ENCODE peak calls at places on chromosomes 13 and 19, in six cellular contexts. One of them, this sample, is unnamed.

GRCh38 chr13:98476106-98476505 is 100.8 kb downstream of the STK24 start:
- ATAC-seq in A549: no peak
- ATAC-seq in upper lobe of left lung: no peak
- ATAC-seq in HepG2: no peak
- ATAC-seq in GM12878: peak
- ATAC-seq in K562: no peak
- ATAC-seq in this sample: no peak

GRCh38 chr13:75763511-75763910 is 127.4 kb downstream of the LMO7 start:
- ATAC-seq in A549: no peak
- ATAC-seq in upper lobe of left lung: no peak
- ATAC-seq in HepG2: no peak
- ATAC-seq in GM12878: no peak
- ATAC-seq in K562: no peak
- ATAC-seq in this sample: no peak

GRCh38 chr13:110374644-110375370 is 67.7 kb downstream of the COL4A2 start:
- ATAC-seq in A549: no peak
- ATAC-seq in upper lobe of left lung: no peak
- ATAC-seq in HepG2: no peak
- ATAC-seq in GM12878: no peak
- ATAC-seq in K562: no peak
- ATAC-seq in this sample: no peak

GRCh38 chr13:52945348-52945747 is 83.3 kb upstream of the OLFM4 start:
- ATAC-seq in A549: no peak
- ATAC-seq in upper lobe of left lung: no peak
- ATAC-seq in HepG2: no peak
- ATAC-seq in GM12878: no peak
- ATAC-seq in K562: no peak
- ATAC-seq in this sample: no peak

GRCh38 chr19:8224394-8225145 is 15.4 kb downstream of the CERS4 start:
- ATAC-seq in A549: no peak
- ATAC-seq in upper lobe of left lung: no peak
- ATAC-seq in HepG2: peak
- ATAC-seq in GM12878: no peak
- ATAC-seq in K562: peak
- ATAC-seq in this sample: peak

GRCh38 chr13:46289260-46289955 is 77.7 kb downstream of the LRRC63 start:
- ATAC-seq in A549: no peak
- ATAC-seq in upper lobe of left lung: no peak
- ATAC-seq in HepG2: no peak
- ATAC-seq in GM12878: peak
- ATAC-seq in K562: no peak
- ATAC-seq in this sample: no peak

GRCh38 chr13:103273825-103274224 is 207.6 kb upstream of the SLC10A2 start:
- ATAC-seq in A549: no peak
- ATAC-seq in upper lobe of left lung: no peak
- ATAC-seq in HepG2: no peak
- ATAC-seq in GM12878: peak
- ATAC-seq in K562: no peak
- ATAC-seq in this sample: no peak

GRCh38 chr19:16208064-16208759 is 10.5 kb downstream of the AP1M1 start:
- ATAC-seq in A549: no peak
- ATAC-seq in upper lobe of left lung: no peak
- ATAC-seq in HepG2: no peak
- ATAC-seq in GM12878: no peak
- ATAC-seq in K562: no peak
- ATAC-seq in this sample: no peak

GRCh38 chr19:42942187-42942789 is 5.3 kb upstream of the PSG7 start:
- ATAC-seq in A549: peak
- ATAC-seq in upper lobe of left lung: no peak
- ATAC-seq in HepG2: no peak
- ATAC-seq in GM12878: no peak
- ATAC-seq in K562: no peak
- ATAC-seq in this sample: no peak

GRCh38 chr13:27673911-27674310 is 52.2 kb downstream of the POLR1D start:
- ATAC-seq in A549: no peak
- ATAC-seq in upper lobe of left lung: no peak
- ATAC-seq in HepG2: no peak
- ATAC-seq in GM12878: no peak
- ATAC-seq in K562: no peak
- ATAC-seq in this sample: no peak

GRCh38 chr13:39253774-39254173 is 215.5 kb downstream of the NHLRC3 start:
- ATAC-seq in A549: no peak
- ATAC-seq in upper lobe of left lung: no peak
- ATAC-seq in HepG2: no peak
- ATAC-seq in GM12878: no peak
- ATAC-seq in K562: no peak
- ATAC-seq in this sample: no peak

GRCh38 chr19:54341295-54341694 is 2.3 kb upstream of the LILRA4 start:
- ATAC-seq in A549: no peak
- ATAC-seq in upper lobe of left lung: no peak
- ATAC-seq in HepG2: peak
- ATAC-seq in GM12878: no peak
- ATAC-seq in K562: peak
- ATAC-seq in this sample: no peak

GRCh38 chr19:34678085-34678412 is 571 bp downstream of the ZNF302 start:
- ATAC-seq in A549: no peak
- ATAC-seq in upper lobe of left lung: no peak
- ATAC-seq in HepG2: no peak
- ATAC-seq in GM12878: no peak
- ATAC-seq in K562: no peak
- ATAC-seq in this sample: no peak

GRCh38 chr19:41626877-41627276 is at the start of gene CEACAM4:
- ATAC-seq in A549: no peak
- ATAC-seq in upper lobe of left lung: peak
- ATAC-seq in HepG2: no peak
- ATAC-seq in GM12878: no peak
- ATAC-seq in K562: no peak
- ATAC-seq in this sample: peak

GRCh38 chr13:46648166-46648607 is 95.2 kb downstream of the LRCH1 start:
- ATAC-seq in A549: no peak
- ATAC-seq in upper lobe of left lung: peak
- ATAC-seq in HepG2: peak
- ATAC-seq in GM12878: peak
- ATAC-seq in K562: peak
- ATAC-seq in this sample: peak

GRCh38 chr13:70297219-70297618 is 189.0 kb upstream of the KLHL1 start:
- ATAC-seq in A549: no peak
- ATAC-seq in upper lobe of left lung: no peak
- ATAC-seq in HepG2: no peak
- ATAC-seq in GM12878: no peak
- ATAC-seq in K562: no peak
- ATAC-seq in this sample: no peak

GRCh38 chr13:23268441-23268840 is 87.7 kb downstream of the SGCG start:
- ATAC-seq in A549: no peak
- ATAC-seq in upper lobe of left lung: no peak
- ATAC-seq in HepG2: no peak
- ATAC-seq in GM12878: peak
- ATAC-seq in K562: no peak
- ATAC-seq in this sample: no peak

GRCh38 chr13:44583126-44583525 is 7.0 kb upstream of the TSC22D1 start:
- ATAC-seq in A549: no peak
- ATAC-seq in upper lobe of left lung: no peak
- ATAC-seq in HepG2: no peak
- ATAC-seq in GM12878: no peak
- ATAC-seq in K562: no peak
- ATAC-seq in this sample: no peak

GRCh38 chr13:94239135-94239534 is 240.3 kb downstream of the DCT start:
- ATAC-seq in A549: no peak
- ATAC-seq in upper lobe of left lung: no peak
- ATAC-seq in HepG2: no peak
- ATAC-seq in GM12878: no peak
- ATAC-seq in K562: no peak
- ATAC-seq in this sample: no peak

GRCh38 chr13:36088001-36088400 is 43.2 kb downstream of the DCLK1 start:
- ATAC-seq in A549: no peak
- ATAC-seq in upper lobe of left lung: no peak
- ATAC-seq in HepG2: no peak
- ATAC-seq in GM12878: no peak
- ATAC-seq in K562: no peak
- ATAC-seq in this sample: no peak

GRCh38 chr19:35818445-35818844 is 5.8 kb upstream of the PRODH2 start:
- ATAC-seq in A549: no peak
- ATAC-seq in upper lobe of left lung: no peak
- ATAC-seq in HepG2: no peak
- ATAC-seq in GM12878: no peak
- ATAC-seq in K562: no peak
- ATAC-seq in this sample: no peak

DNA sequence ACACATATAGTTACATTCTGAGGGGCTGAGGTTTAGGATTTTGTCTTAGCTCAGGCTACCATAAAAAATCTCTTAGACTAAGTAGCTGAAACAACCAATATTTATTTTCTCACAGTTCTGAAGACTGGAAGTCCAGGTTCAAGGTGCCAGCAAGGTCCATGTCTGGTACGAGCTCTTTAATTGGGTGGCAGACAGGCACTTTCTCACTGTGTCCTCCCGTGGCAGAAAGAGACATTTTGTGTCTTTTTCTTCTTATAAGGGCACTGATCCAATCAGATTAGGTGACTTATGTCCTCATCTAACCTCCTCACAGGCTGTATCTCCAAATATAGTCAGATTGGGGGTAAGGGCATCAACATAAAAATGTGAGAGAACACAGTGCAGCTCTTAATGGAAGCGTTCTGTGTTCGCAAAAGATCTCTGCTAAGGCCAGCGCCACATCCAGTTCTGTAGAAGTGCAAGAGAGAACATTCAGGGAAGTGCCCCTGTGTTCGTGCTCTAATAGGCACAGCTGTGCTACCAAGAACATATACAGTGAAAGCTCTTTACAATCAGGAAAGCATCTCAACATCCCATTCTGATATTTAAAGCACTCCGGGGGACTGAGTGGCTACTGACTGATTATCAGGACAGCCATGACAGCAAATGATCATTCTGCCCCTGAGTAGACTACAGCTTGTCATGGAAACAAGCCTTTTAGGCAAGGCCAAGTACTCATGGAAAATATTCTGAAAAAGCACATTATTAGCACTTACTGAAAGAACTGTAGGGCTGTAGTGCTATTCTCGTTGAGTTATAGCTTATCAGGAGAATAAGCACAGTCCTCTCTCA is 819.2 kb downstream of the LIG4 start:
- ATAC-seq in A549: no peak
- ATAC-seq in upper lobe of left lung: no peak
- ATAC-seq in HepG2: no peak
- ATAC-seq in GM12878: no peak
- ATAC-seq in K562: no peak
- ATAC-seq in this sample: no peak
- TF ChIP-seq CTCF in A549: no peak
- TF ChIP-seq CTCF in upper lobe of left lung: no peak
- TF ChIP-seq CTCF in HepG2: no peak
- TF ChIP-seq CTCF in GM12878: no peak
- TF ChIP-seq CTCF in K562: no peak
- TF ChIP-seq CTCF in this sample: no peak

GRCh38 chr19:11539495-11540365 is 1.1 kb downstream of the CNN1 start:
- ATAC-seq in A549: peak
- ATAC-seq in upper lobe of left lung: no peak
- ATAC-seq in HepG2: no peak
- ATAC-seq in GM12878: peak
- ATAC-seq in K562: peak
- ATAC-seq in this sample: peak

GRCh38 chr19:11535792-11536595 is 2.7 kb upstream of the CNN1 start:
- ATAC-seq in A549: peak
- ATAC-seq in upper lobe of left lung: peak
- ATAC-seq in HepG2: peak
- ATAC-seq in GM12878: peak
- ATAC-seq in K562: peak
- ATAC-seq in this sample: peak

GRCh38 chr19:11540642-11541041 is 2.0 kb downstream of the CNN1 start:
- ATAC-seq in A549: no peak
- ATAC-seq in upper lobe of left lung: no peak
- ATAC-seq in HepG2: no peak
- ATAC-seq in GM12878: no peak
- ATAC-seq in K562: no peak
- ATAC-seq in this sample: no peak

GRCh38 chr19:11541238-11541637 is 2.6 kb downstream of the CNN1 start:
- ATAC-seq in A549: no peak
- ATAC-seq in upper lobe of left lung: no peak
- ATAC-seq in HepG2: no peak
- ATAC-seq in GM12878: peak
- ATAC-seq in K562: no peak
- ATAC-seq in this sample: no peak

GRCh38 chr19:11538232-11539036 is at the start of gene CNN1:
- ATAC-seq in A549: no peak
- ATAC-seq in upper lobe of left lung: peak
- ATAC-seq in HepG2: peak
- ATAC-seq in GM12878: no peak
- ATAC-seq in K562: peak
- ATAC-seq in this sample: peak
- TF ChIP-seq EP300 in A549: no peak
- TF ChIP-seq EP300 in upper lobe of left lung: no peak
- TF ChIP-seq EP300 in HepG2: no peak
- TF ChIP-seq EP300 in GM12878: no peak
- TF ChIP-seq EP300 in K562: no peak
- TF ChIP-seq EP300 in this sample: no peak

GRCh38 chr19:33405491-33406461 is 32.3 kb downstream of the CEBPG start:
- ATAC-seq in A549: no peak
- ATAC-seq in upper lobe of left lung: no peak
- ATAC-seq in HepG2: no peak
- ATAC-seq in GM12878: no peak
- ATAC-seq in K562: no peak
- ATAC-seq in this sample: no peak

GRCh38 chr19:33407716-33408115 is 34.2 kb downstream of the CEBPG start:
- ATAC-seq in A549: no peak
- ATAC-seq in upper lobe of left lung: no peak
- ATAC-seq in HepG2: no peak
- ATAC-seq in GM12878: no peak
- ATAC-seq in K562: no peak
- ATAC-seq in this sample: no peak

GRCh38 chr19:33406521-33407139 is 33.1 kb downstream of the CEBPG start:
- ATAC-seq in A549: peak
- ATAC-seq in upper lobe of left lung: peak
- ATAC-seq in HepG2: peak
- ATAC-seq in GM12878: peak
- ATAC-seq in K562: peak
- ATAC-seq in this sample: peak

GRCh38 chr19:33408116-33408515 is 34.6 kb downstream of the CEBPG start:
- ATAC-seq in A549: no peak
- ATAC-seq in upper lobe of left lung: no peak
- ATAC-seq in HepG2: no peak
- ATAC-seq in GM12878: no peak
- ATAC-seq in K562: no peak
- ATAC-seq in this sample: no peak

DNA sequence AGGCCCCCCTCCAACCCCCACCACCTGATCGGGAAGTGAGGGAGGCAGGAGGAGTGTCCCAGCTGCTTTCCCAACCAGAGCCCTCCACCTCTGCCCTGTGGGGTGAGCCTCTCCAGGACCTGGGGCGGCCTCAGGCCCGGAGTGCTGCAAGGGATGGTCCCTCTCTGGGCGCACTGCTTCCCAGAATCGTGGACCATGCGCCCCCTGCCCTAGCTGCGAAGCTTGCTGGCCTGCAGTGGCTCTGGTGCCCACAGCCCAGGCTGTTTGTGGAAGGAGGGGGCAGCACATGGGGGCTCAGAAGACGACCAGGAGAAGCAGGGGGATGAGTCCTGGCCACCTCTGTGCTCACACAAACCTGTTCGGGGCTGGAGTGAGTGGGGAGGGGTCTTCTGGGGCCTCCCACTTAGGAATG is 33.6 kb downstream of the CEBPG start:
- ATAC-seq in A549: peak
- ATAC-seq in upper lobe of left lung: no peak
- ATAC-seq in HepG2: no peak
- ATAC-seq in GM12878: peak
- ATAC-seq in K562: peak
- ATAC-seq in this sample: peak
- TF ChIP-seq CTCF in A549: peak
- TF ChIP-seq CTCF in upper lobe of left lung: no peak
- TF ChIP-seq CTCF in HepG2: no peak
- TF ChIP-seq CTCF in GM12878: no peak
- TF ChIP-seq CTCF in K562: no peak
- TF ChIP-seq CTCF in this sample: no peak

GRCh38 chr19:13163609-13164364 is 13.6 kb downstream of the IER2 start:
- ATAC-seq in A549: peak
- ATAC-seq in upper lobe of left lung: peak
- ATAC-seq in HepG2: peak
- ATAC-seq in GM12878: peak
- ATAC-seq in K562: peak
- ATAC-seq in this sample: peak
- TF ChIP-seq EP300 in A549: peak
- TF ChIP-seq EP300 in upper lobe of left lung: peak
- TF ChIP-seq EP300 in HepG2: no peak
- TF ChIP-seq EP300 in GM12878: no peak
- TF ChIP-seq EP300 in K562: no peak
- TF ChIP-seq EP300 in this sample: no peak